ENCODE peak calls at places on chromosomes 11 and 22, in five cellular contexts. T is cardiac muscle cell, H is BE2C, A is right atrium auricular region, I is adrenal gland. M is an unnamed sample.

GRCh38 chr22:40414306-40414705 is 43.9 kb downstream of the SGSM3 start:
- DNase-seq in I (no peak), H (no peak), T (no peak), A (no peak), M (no peak)

GRCh38 chr11:23520226-23520960 is 660.1 kb upstream of the CCDC179 start:
- DNase-seq in I (no peak), T (no peak), A (no peak), H (no peak), M (no peak)

GRCh38 chr22:50299724-50300619 is 7.5 kb downstream of the PLXNB2 start:
- DNase-seq in H (no peak), T (no peak), A (no peak), I (no peak), M (no peak)

GRCh38 chr11:6442441-6442840 is 1.7 kb upstream of the HPX start:
- DNase-seq in T (no peak), A (no peak), H (no peak), I (no peak), M (no peak)

GRCh38 chr11:46363031-46363407 is 15.8 kb downstream of the DGKZ start:
- DNase-seq in T (peak), A (peak), I (peak), H (peak), M (peak)

GRCh38 chr22:48103126-48103875 is 1340.9 kb downstream of the TBC1D22A start:
- DNase-seq in H (no peak), A (peak), I (no peak), T (no peak), M (no peak)

GRCh38 chr11:115608976-115609375 is 104.8 kb upstream of the CADM1 start:
- DNase-seq in I (no peak), H (no peak), T (no peak), A (no peak), M (no peak)

GRCh38 chr11:123707206-123707605 is 34.3 kb downstream of the ZNF202 start:
- DNase-seq in A (no peak), I (no peak), T (no peak), H (no peak), M (no peak)

GRCh38 chr11:35420371-35420770 is 1.0 kb upstream of the SLC1A2 start:
- DNase-seq in I (no peak), T (no peak), A (no peak), H (no peak), M (peak)

GRCh38 chr11:11717064-11717725 is 95.4 kb upstream of the GALNT18 start:
- DNase-seq in H (no peak), I (no peak), A (no peak), T (no peak), M (no peak)

GRCh38 chr11:66409226-66409625 is 11.6 kb upstream of the NPAS4 start:
- DNase-seq in I (no peak), H (no peak), A (no peak), T (no peak), M (no peak)

GRCh38 chr22:19800761-19801244 is 40.2 kb downstream of the TBX1 start:
- DNase-seq in A (no peak), T (peak), H (peak), I (no peak), M (peak)

GRCh38 chr11:2950825-2951224 is 21.6 kb upstream of the PHLDA2 start:
- DNase-seq in I (no peak), A (no peak), T (no peak), H (no peak), M (no peak)

GRCh38 chr11:28153586-28153985 is 45.4 kb downstream of the METTL15 start:
- DNase-seq in T (no peak), I (no peak), H (no peak), A (no peak), M (no peak)

GRCh38 chr11:128563942-128564641 is 23.3 kb downstream of the ETS1 start:
- DNase-seq in T (no peak), A (no peak), H (no peak), I (no peak), M (no peak)

GRCh38 chr11:11977206-11977938 is 31.1 kb downstream of the DKK3 start:
- DNase-seq in T (peak), I (peak), H (no peak), A (peak), M (no peak)

GRCh38 chr11:57639321-57640067 is 10.2 kb downstream of the YPEL4 start:
- DNase-seq in T (peak), A (no peak), H (peak), I (no peak), M (no peak)

GRCh38 chr11:114607753-114608459 is 12.3 kb upstream of the NXPE4 start:
- DNase-seq in H (no peak), T (no peak), I (no peak), A (no peak), M (no peak)

GRCh38 chr22:19419464-19420178 is 11.9 kb downstream of the HIRA start:
- DNase-seq in T (peak), A (no peak), H (no peak), I (no peak), M (no peak)

GRCh38 chr11:116500833-116501622 is 271.8 kb downstream of the BUD13 start:
- DNase-seq in A (no peak), I (no peak), H (peak), T (no peak), M (no peak)

GRCh38 chr22:20192972-20193760 is 42.3 kb upstream of the CCDC188 start:
- DNase-seq in I (no peak), H (no peak), T (no peak), A (no peak), M (no peak)

GRCh38 chr11:28289444-28289843 is 181.3 kb downstream of the METTL15 start:
- DNase-seq in A (no peak), T (no peak), H (no peak), I (no peak), M (no peak)

GRCh38 chr11:8087185-8087584 is 6.2 kb downstream of the TUB start:
- DNase-seq in A (no peak), I (no peak), H (no peak), T (no peak), M (no peak)
- TF ChIP-seq CTCF in A (peak), I (peak), H (peak), T (peak), M (no peak)

GRCh38 chr11:88281317-88281712 is 56.2 kb downstream of the CTSC start:
- DNase-seq in I (peak), T (peak), H (no peak), A (no peak), M (no peak)
- TF ChIP-seq CTCF in I (peak), T (peak), H (peak), A (peak), M (no peak)

GRCh38 chr22:23565288-23565941 is 14.7 kb downstream of the IGLL1 start:
- DNase-seq in I (no peak), A (no peak), T (peak), H (no peak), M (no peak)
- TF ChIP-seq CTCF in I (no peak), A (no peak), T (peak), H (peak), M (no peak)

GRCh38 chr11:76419896-76420295 is 24.9 kb upstream of the EMSY start:
- DNase-seq in A (no peak), H (peak), T (peak), I (no peak), M (no peak)
- TF ChIP-seq CTCF in A (peak), H (peak), T (peak), I (peak), M (no peak)

DNA sequence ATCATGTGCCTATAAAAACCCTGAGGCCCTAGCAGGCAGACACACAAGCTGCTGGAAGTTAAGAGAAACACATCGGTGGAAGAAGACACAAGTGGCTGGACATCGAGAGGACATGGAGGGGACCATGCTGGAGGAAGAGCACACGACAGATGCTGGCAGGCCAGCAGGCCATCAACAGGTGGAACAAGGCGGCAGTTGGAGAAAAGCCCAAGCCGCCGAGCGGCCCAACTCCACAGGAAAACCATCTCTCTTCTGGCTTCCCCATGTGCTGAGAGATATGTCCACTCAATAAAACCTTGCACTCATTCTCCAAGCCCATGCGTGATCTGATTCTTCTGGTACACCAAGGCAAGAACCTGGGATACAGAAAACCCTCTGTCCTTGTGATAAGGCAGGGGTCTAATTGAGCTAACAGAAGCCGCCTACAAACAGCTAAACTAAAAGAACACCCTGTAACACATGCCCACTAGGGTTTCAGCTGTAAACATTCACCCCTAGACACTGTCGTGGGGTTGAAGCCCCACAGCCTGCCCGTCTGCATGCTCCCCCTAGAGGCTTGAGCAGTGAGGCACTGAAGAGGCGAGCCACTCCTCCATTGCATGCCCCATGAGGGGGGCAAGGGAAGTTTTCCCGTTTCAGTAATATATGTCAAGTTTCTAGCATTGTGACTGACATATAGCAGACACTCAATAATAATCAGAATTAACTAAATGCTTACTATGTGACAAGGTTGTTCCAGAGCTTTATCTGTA is 39.0 kb upstream of the MMP20 start:
- DNase-seq in I (no peak), T (peak), H (peak), A (no peak), M (no peak)
- TF ChIP-seq CTCF in I (no peak), T (peak), H (peak), A (no peak), M (no peak)

DNA sequence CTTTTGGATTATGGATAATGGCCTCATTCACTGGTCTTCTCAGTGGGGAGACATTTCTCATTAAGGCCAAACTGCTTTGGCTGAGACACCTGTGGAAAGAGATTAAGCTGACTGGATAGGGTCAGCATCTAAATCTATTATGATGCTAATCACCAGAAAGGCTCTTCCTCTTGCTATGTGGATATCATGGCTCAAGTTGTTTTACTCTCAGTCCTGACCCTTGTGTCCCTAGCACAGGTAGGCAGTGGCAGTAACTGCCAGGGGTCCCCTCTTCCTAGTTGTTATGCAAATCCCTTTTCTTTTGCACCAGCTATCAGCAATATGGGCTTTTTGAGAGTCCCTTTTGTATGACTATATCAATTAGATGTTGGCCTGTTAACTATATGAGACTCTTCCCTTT is 335.7 kb upstream of the PLET1 start:
- DNase-seq in I (no peak), A (no peak), T (no peak), H (no peak), M (no peak)
- TF ChIP-seq CTCF in I (no peak), A (no peak), T (no peak), H (no peak), M (no peak)

GRCh38 chr11:79535606-79536005 is 94.8 kb upstream of the TENM4 start:
- DNase-seq in I (no peak), T (no peak), A (no peak), H (no peak), M (no peak)
- TF ChIP-seq CTCF in I (no peak), T (no peak), A (no peak), H (no peak), M (no peak)

DNA sequence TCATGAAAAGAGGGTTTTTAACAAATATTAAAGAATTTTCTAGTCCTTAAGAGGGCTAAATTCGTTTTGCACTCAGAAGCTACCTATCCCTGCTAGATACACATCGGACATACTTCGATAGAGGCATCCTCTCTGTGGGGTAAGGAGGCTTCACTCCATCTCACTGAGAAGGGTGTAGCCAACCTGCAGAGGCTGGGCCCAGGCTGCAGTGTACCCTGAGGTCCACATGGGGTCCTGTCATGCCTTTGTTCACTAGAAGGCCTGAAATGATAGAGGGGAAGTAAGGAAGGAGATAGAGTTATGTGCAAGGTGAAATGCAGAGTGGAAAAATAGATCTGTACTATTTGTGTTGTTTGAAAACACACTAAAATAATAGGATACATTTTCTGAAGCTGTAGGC is 45.6 kb downstream of the IGSF9B start:
- DNase-seq in I (no peak), H (no peak), A (no peak), T (no peak), M (no peak)
- TF ChIP-seq CTCF in I (no peak), H (peak), A (no peak), T (peak), M (no peak)

DNA sequence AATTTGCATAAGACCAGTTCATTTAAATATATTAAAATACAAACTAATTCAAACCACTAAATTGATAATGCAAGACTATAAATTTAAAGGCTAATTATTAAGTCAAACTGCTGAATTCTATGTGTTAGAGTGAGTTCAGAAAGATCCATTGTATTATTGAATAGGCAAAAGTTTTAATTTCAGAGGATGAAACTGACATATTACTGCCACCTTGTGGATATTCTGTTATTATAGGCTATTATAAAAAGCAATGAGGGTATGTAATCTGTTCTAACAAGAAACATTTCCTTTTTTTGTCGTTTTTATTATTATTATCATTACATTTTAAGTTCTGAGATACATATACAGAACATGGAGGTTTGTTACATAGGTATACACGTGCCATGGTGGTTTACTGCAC is 20.9 kb upstream of the NAALAD2 start:
- DNase-seq in A (no peak), H (no peak), I (no peak), T (peak), M (no peak)
- TF ChIP-seq CTCF in A (peak), H (peak), I (peak), T (peak), M (no peak)

GRCh38 chr22:45515678-45516077 is 13.0 kb downstream of the FBLN1 start:
- DNase-seq in I (no peak), H (no peak), A (no peak), T (no peak), M (no peak)
- TF ChIP-seq CTCF in I (no peak), H (no peak), A (no peak), T (no peak), M (no peak)

M was measured in left lung.